ENCODE peak calls at places on chromosome 9, in six cellular contexts. Y is GM12878, E is hepatocyte, Q is GM23338, U is A673, J is DND-41. T is an unnamed sample.
A peak's percentile ranks its signal among the peaks of the same experiment; 100 is the strongest.

GRCh38 chr9:33447404-33448158 is at the start of gene AQP3:
- DNase-seq in Y (no peak), E (peak; percentile 86), Q (peak; percentile 89), U (peak; percentile 75), J (peak; percentile 74), T (peak; percentile 87)

GRCh38 chr9:73143606-73144328 is 7.9 kb upstream of the ANXA1 start:
- DNase-seq in Y (no peak), E (peak; percentile 75), Q (no peak), U (peak; percentile 91), J (no peak), T (no peak)

GRCh38 chr9:15113288-15113687 is 193.7 kb downstream of the TTC39B start:
- DNase-seq in Y (no peak), E (no peak), Q (no peak), U (no peak), J (no peak), T (no peak)

GRCh38 chr9:116452634-116453033 is 234.5 kb upstream of the TRIM32 start:
- DNase-seq in Y (no peak), E (no peak), Q (no peak), U (no peak), J (no peak), T (no peak)

GRCh38 chr9:91945277-91946074 is 4.6 kb downstream of the ROR2 start:
- DNase-seq in Y (no peak), E (peak; percentile 63), Q (peak; percentile 70), U (peak; percentile 89), J (no peak), T (peak; percentile 58)

GRCh38 chr9:113516840-113517577 is 53.5 kb downstream of the RGS3 start:
- DNase-seq in Y (peak; percentile 98), E (no peak), Q (no peak), U (no peak), J (peak; percentile 89), T (peak; percentile 26)

GRCh38 chr9:113916931-113917330 is 40.8 kb downstream of the ZNF618 start:
- DNase-seq in Y (no peak), E (no peak), Q (no peak), U (no peak), J (no peak), T (no peak)

GRCh38 chr9:98707158-98708102 is 1.3 kb downstream of the GABBR2 start:
- DNase-seq in Y (no peak), E (peak; percentile 84), Q (peak; percentile 94), U (peak; percentile 57), J (no peak), T (peak; percentile 94)

GRCh38 chr9:113588936-113589335 is 125.4 kb downstream of the RGS3 start:
- DNase-seq in Y (no peak), E (no peak), Q (no peak), U (no peak), J (no peak), T (no peak)

GRCh38 chr9:107518037-107518786 is 28.6 kb upstream of the KLF4 start:
- DNase-seq in Y (no peak), E (no peak), Q (no peak), U (no peak), J (no peak), T (no peak)

GRCh38 chr9:92980085-92980745 is 32.9 kb downstream of the FGD3 start:
- DNase-seq in Y (no peak), E (no peak), Q (no peak), U (no peak), J (no peak), T (no peak)

GRCh38 chr9:120901704-120902103 is 24.7 kb upstream of the PHF19 start:
- DNase-seq in Y (no peak), E (no peak), Q (no peak), U (no peak), J (no peak), T (no peak)

GRCh38 chr9:115305543-115305942 is 187.6 kb upstream of the TNC start:
- DNase-seq in Y (no peak), E (no peak), Q (no peak), U (no peak), J (no peak), T (no peak)

GRCh38 chr9:127347831-127348699 is 48.9 kb upstream of the SLC2A8 start:
- DNase-seq in Y (no peak), E (peak; percentile 39), Q (peak; percentile 47), U (peak; percentile 52), J (no peak), T (no peak)

GRCh38 chr9:75376855-75377254 is 288.5 kb downstream of the OSTF1 start:
- DNase-seq in Y (no peak), E (no peak), Q (no peak), U (no peak), J (no peak), T (no peak)
- TF ChIP-seq EZH2 in Y (no peak), E (no peak), Q (no peak), U (no peak), J (no peak), T (no peak)

DNA sequence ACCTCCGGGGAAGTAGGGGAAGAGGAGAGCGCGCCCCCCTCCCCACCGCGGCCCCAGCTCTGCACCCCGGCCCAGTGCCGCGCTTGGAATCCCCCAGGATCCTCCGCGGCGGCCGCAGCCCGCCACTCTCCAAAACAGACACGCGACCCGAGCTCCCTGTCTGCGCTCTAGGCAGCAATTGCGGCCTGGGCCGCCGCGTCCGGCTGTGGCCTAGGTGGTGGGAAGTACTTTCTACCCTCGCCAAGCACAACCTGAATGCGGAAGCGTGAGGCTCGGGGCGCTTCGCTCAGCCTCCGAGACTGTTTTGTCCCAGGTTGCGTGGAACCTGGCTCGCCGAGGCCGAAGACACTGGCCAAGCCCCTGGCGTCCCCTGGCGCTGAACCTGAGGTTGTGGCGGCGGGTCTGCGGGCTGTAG is 3.3 kb upstream of the FOXB2 start:
- DNase-seq in Y (no peak), E (no peak), Q (peak; percentile 70), U (no peak), J (no peak), T (peak; percentile 71)
- TF ChIP-seq EZH2 in Y (no peak), E (peak; percentile 82), Q (no peak), U (peak; percentile 42), J (no peak), T (peak; percentile 72)

GRCh38 chr9:110364451-110364850 is 26.8 kb upstream of the TXNDC8 start:
- DNase-seq in Y (no peak), E (no peak), Q (no peak), U (no peak), J (no peak), T (no peak)
- TF ChIP-seq EZH2 in Y (no peak), E (no peak), Q (no peak), U (no peak), J (no peak), T (no peak)

DNA sequence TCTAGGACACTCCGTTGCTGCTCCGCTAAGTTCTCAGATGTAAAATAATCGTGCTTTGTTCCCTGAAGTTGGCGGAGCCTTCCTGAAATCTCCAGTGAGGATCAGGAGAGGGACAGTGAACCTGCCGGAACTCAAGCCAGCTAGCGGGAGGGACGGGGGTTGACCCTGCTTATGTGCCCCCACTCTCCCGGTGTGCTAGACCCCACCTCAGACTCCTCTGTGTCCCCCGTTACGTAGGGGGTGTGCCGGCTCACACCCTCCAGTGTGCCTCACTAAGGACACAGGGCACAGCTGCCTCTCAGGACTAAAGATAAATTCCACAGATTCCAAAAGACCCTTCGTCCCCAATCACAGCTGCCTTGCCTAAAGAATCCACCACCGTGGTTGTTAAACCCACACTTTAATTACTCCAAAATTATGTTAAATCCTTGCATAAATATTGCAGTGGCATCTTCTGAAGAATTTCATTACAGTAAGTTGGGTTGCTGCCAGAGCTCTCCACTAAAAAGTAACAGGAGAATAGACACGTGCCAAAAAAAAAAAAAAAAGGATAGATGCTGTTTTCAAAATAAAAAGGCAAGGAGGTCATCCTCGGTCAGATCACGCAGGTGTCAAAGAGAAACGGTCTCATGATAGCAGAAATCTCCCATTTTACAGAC is 73.8 kb downstream of the GTF3C4 start:
- DNase-seq in Y (no peak), E (no peak), Q (peak; percentile 37), U (peak; percentile 21), J (no peak), T (peak; percentile 72)
- TF ChIP-seq EZH2 in Y (no peak), E (no peak), Q (no peak), U (no peak), J (no peak), T (no peak)

GRCh38 chr9:17761984-17762676 is 183.3 kb downstream of the SH3GL2 start:
- DNase-seq in Y (no peak), E (no peak), Q (peak; percentile 24), U (no peak), J (no peak), T (no peak)
- TF ChIP-seq EZH2 in Y (no peak), E (no peak), Q (no peak), U (no peak), J (no peak), T (no peak)

GRCh38 chr9:132976571-132976970 is 1.9 kb upstream of the GFI1B start:
- DNase-seq in Y (no peak), E (no peak), Q (no peak), U (no peak), J (no peak), T (no peak)

GRCh38 chr9:132982508-132982907 is 4.0 kb downstream of the GFI1B start:
- DNase-seq in Y (no peak), E (no peak), Q (no peak), U (no peak), J (no peak), T (no peak)

GRCh38 chr9:132973713-132974112 is 4.8 kb upstream of the GFI1B start:
- DNase-seq in Y (no peak), E (no peak), Q (peak; percentile 47), U (peak; percentile 60), J (peak; percentile 49), T (no peak)

GRCh38 chr9:132977626-132978450 is 656 bp upstream of the GFI1B start:
- DNase-seq in Y (no peak), E (peak; percentile 78), Q (peak; percentile 84), U (peak; percentile 66), J (peak; percentile 46), T (peak; percentile 79)

DNA sequence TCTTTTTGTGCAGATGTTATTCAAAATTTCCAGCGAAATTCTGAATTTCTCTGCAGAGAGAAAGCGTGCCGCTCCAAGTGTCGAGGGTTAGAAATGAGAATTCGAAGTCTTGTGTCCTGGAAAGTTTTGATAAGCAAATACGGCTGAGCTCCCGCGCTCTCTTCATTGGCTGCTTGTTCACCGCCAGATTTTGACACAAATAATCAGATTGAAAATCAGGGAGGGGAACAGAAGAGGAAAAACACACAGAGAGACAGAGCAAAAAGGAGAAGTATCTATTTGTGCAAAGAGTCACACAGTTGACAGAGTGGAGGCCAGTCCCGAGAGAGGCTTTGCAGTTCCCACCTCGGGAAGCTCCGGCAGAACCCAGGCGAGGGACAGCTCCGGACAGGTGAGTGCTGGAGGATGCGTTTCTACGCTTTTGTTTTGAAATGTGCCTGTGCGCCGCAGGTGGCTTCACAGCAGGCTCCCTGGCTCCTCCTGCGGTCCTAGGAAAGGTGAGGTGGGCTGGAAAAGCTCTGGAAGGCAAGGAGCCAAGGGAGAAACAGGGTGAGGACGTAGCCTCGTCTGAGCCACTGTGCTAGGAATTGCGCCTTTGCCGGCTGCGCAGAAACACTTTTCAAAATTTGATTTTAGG is at the start of gene GFI1B:
- DNase-seq in Y (no peak), E (peak; percentile 38), Q (peak; percentile 75), U (no peak), J (no peak), T (no peak)
- TF ChIP-seq EZH2 in Y (no peak), E (no peak), Q (no peak), U (peak; percentile 88), J (no peak), T (peak; percentile 70)

T was measured in neural progenitor cell.